ENCODE peak calls at places on chromosomes 5 and 9, in five cellular contexts. W is IMR-90, E is neuronal stem cell, Y is mesendoderm, M is H9. C is an unnamed sample.

GRCh38 chr5:123868267-123868666 is 356.3 kb downstream of the CSNK1G3 start:
- DNase-seq in M (no peak), E (no peak), W (no peak), Y (no peak), C (peak; percentile 62)

GRCh38 chr5:17070646-17071045 is 134.6 kb upstream of the MYO10 start:
- DNase-seq in Y (no peak), W (no peak), M (no peak), E (no peak), C (no peak)

GRCh38 chr9:137411670-137412380 is 11.1 kb downstream of the EXD3 start:
- DNase-seq in E (no peak), Y (no peak), M (peak; percentile 18), W (peak; percentile 94), C (peak; percentile 86)

GRCh38 chr9:121299467-121300282 is 31.7 kb downstream of the GSN start:
- DNase-seq in M (no peak), Y (no peak), W (no peak), E (no peak), C (peak; percentile 46)

GRCh38 chr5:74386571-74387334 is 253.8 kb downstream of the ENC1 start:
- DNase-seq in E (no peak), Y (no peak), W (peak; percentile 75), M (no peak), C (peak; percentile 13)

GRCh38 chr9:86846679-86847078 is 100.6 kb downstream of the GAS1 start:
- DNase-seq in E (no peak), M (no peak), Y (no peak), W (peak; percentile 65), C (no peak)

GRCh38 chr9:122263699-122264349 is 816 bp downstream of the RBM18 start:
- DNase-seq in Y (no peak), E (no peak), W (peak; percentile 13), M (no peak), C (peak; percentile 52)

GRCh38 chr9:68822596-68823165 is 117.6 kb downstream of the PIP5K1B start:
- DNase-seq in Y (no peak), W (no peak), M (no peak), E (no peak), C (no peak)

GRCh38 chr5:5335708-5336211 is 86.7 kb upstream of the ICE1 start:
- DNase-seq in Y (peak; percentile 45), W (peak; percentile 29), M (no peak), E (no peak), C (peak; percentile 80)

GRCh38 chr5:168407222-168407621 is 79.0 kb upstream of the RARS1 start:
- DNase-seq in W (peak; percentile 25), E (no peak), M (no peak), Y (no peak), C (no peak)

GRCh38 chr5:27472000-27472763 is 433.8 kb upstream of the CDH9 start:
- DNase-seq in E (peak; percentile 56), W (peak; percentile 19), Y (peak; percentile 96), M (peak; percentile 97), C (peak; percentile 93)

GRCh38 chr5:172528440-172528839 is 74.1 kb upstream of the SH3PXD2B start:
- DNase-seq in E (no peak), Y (no peak), W (no peak), M (peak; percentile 8), C (no peak)

GRCh38 chr9:127346584-127346983 is 50.4 kb upstream of the SLC2A8 start:
- DNase-seq in W (no peak), E (no peak), Y (no peak), M (no peak), C (no peak)

GRCh38 chr5:91357806-91358205 is 25.3 kb downstream of the ARRDC3 start:
- DNase-seq in Y (no peak), E (no peak), W (peak; percentile 35), M (no peak), C (no peak)

GRCh38 chr9:91001146-91001611 is 199.6 kb downstream of the SYK start:
- DNase-seq in M (no peak), E (no peak), W (peak; percentile 61), Y (no peak), C (no peak)

GRCh38 chr5:82277613-82277986 is 554 bp downstream of the RPS23 start:
- DNase-seq in Y (peak; percentile 36), W (no peak), E (no peak), M (no peak), C (no peak)

GRCh38 chr5:179607449-179607931 is 16.0 kb downstream of the HNRNPH1 start:
- DNase-seq in Y (no peak), W (no peak), E (no peak), M (no peak), C (no peak)

GRCh38 chr5:163269624-163270023 is 167.8 kb upstream of the CCNG1 start:
- DNase-seq in E (peak; percentile 4), M (no peak), W (no peak), Y (peak; percentile 66), C (no peak)

GRCh38 chr9:3875371-3876132 is 349.8 kb upstream of the RFX3 start:
- DNase-seq in E (no peak), W (peak; percentile 95), M (no peak), Y (no peak), C (peak; percentile 96)

GRCh38 chr5:64147849-64148441 is 17.7 kb upstream of the RNF180 start:
- DNase-seq in M (peak; percentile 61), W (peak; percentile 24), Y (peak; percentile 77), E (peak; percentile 51), C (peak; percentile 52)

GRCh38 chr5:5616247-5616895 is 193.9 kb downstream of the ICE1 start:
- DNase-seq in Y (peak; percentile 21), E (peak; percentile 1), W (no peak), M (no peak), C (no peak)

GRCh38 chr5:77984587-77984986 is 208.4 kb upstream of the TBCA start:
- DNase-seq in M (no peak), Y (peak; percentile 28), W (no peak), E (no peak), C (no peak)

GRCh38 chr5:122492675-122493074 is 180.6 kb downstream of the SNCAIP start:
- DNase-seq in W (no peak), M (no peak), Y (peak; percentile 68), E (no peak), C (peak; percentile 25)

GRCh38 chr9:20139755-20140154 is 350.9 kb upstream of the SLC24A2 start:
- DNase-seq in M (no peak), E (no peak), W (no peak), Y (no peak), C (no peak)

GRCh38 chr9:129262261-129262660 is 84.2 kb upstream of the IER5L start:
- DNase-seq in Y (peak; percentile 87), W (no peak), E (no peak), M (no peak), C (no peak)

GRCh38 chr5:139708877-139709586 is 60.9 kb downstream of the CXXC5 start:
- DNase-seq in W (peak; percentile 28), Y (peak; percentile 97), E (peak; percentile 79), M (no peak), C (peak; percentile 91)

DNA sequence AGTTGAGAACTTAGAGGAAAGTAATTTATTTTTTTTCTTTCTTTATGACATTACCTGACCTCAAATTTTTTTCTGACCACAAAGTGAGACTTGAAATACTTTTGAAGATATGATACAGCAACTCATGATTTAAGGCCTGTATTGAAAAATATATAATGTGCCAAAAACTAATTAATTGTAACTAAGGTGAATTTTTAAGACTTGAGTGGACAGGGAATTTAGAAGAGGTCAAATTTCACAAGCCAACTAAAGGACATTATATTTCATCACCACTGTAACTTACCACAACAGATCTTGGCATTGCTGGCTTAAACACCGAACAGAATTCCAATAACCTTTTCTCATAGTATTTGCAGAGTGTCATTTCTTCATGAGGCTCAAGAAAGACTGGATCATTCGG is 1.8 kb downstream of the CCNH start:
- DNase-seq in W (peak; percentile 80), Y (no peak), M (no peak), E (no peak), C (peak; percentile 72)
- H3K27ac ChIP-seq in W (no peak overlapping the region), Y (no peak overlapping the region), M (no peak overlapping the region), E (no peak overlapping the region), C (peak overlapping the region; percentile 28)

GRCh38 chr9:99562263-99562565 is 259.5 kb upstream of the NR4A3 start:
- DNase-seq in M (no peak), Y (no peak), E (no peak), W (no peak), C (no peak)
- H2AK5ac ChIP-seq in M (no peak overlapping the region), Y (no peak overlapping the region), E (no peak overlapping the region), W (no peak overlapping the region), C (no peak overlapping the region)

GRCh38 chr5:176662371-176663333 is 15.4 kb downstream of the TSPAN17 start:
- DNase-seq in M (no peak), W (no peak), Y (no peak), E (no peak), C (no peak)

GRCh38 chr5:176661676-176662075 is 14.4 kb downstream of the TSPAN17 start:
- DNase-seq in Y (no peak), M (no peak), E (no peak), W (no peak), C (no peak)

GRCh38 chr5:176659860-176660461 is 12.7 kb downstream of the TSPAN17 start:
- DNase-seq in M (no peak), W (no peak), Y (no peak), E (no peak), C (no peak)

GRCh38 chr5:176660530-176660859 is 13.2 kb downstream of the TSPAN17 start:
- DNase-seq in E (no peak), W (no peak), Y (no peak), M (no peak), C (peak; percentile 7)

GRCh38 chr5:176660860-176661641 is 13.8 kb downstream of the TSPAN17 start:
- DNase-seq in W (peak; percentile 62), Y (peak; percentile 89), E (peak; percentile 85), M (peak; percentile 92), C (peak; percentile 73)
- H3K18ac ChIP-seq in W (no peak overlapping the region), Y (no peak overlapping the region), E (peak overlapping the region; percentile 83), M (no peak overlapping the region), C (no peak overlapping the region)

GRCh38 chr9:109329274-109330258 is 8.7 kb upstream of the EPB41L4B start:
- DNase-seq in M (peak; percentile 45), Y (peak; percentile 25), W (peak; percentile 58), E (no peak), C (no peak)

GRCh38 chr9:109336409-109336808 is 15.6 kb upstream of the EPB41L4B start:
- DNase-seq in Y (no peak), M (no peak), E (no peak), W (no peak), C (no peak)

GRCh38 chr9:109335121-109335520 is 14.3 kb upstream of the EPB41L4B start:
- DNase-seq in W (no peak), E (no peak), Y (no peak), M (no peak), C (no peak)

GRCh38 chr9:109335929-109336328 is 15.1 kb upstream of the EPB41L4B start:
- DNase-seq in E (no peak), W (no peak), Y (no peak), M (no peak), C (no peak)

GRCh38 chr9:109331353-109331752 is 10.5 kb upstream of the EPB41L4B start:
- DNase-seq in E (no peak), W (no peak), Y (no peak), M (no peak), C (no peak)
- H3K27ac ChIP-seq in E (no peak overlapping the region), W (no peak overlapping the region), Y (no peak overlapping the region), M (no peak overlapping the region), C (no peak overlapping the region)